ENCODE peak calls at places on chromosomes 5 and 9, in seven cellular contexts. One of them, this sample, is unnamed.

GRCh38 chr5:43543434-43543833 is 13.4 kb downstream of the PAIP1 start:
- DNase-seq in NCI-H526: no peak
- DNase-seq in stimulated activated CD8-positive, alpha-beta memory T cell treated with anti-CD3 and anti-CD28 coated beads, Interleukin-7, amount 100 ng/mL, for 4 hours: no peak
- DNase-seq in A549: no peak
- DNase-seq in KG1: no peak
- DNase-seq in KBM-7: no peak
- DNase-seq in NCI-H1436: no peak
- DNase-seq in this sample: no peak

GRCh38 chr5:38382898-38383297 is 124.5 kb downstream of the EGFLAM start:
- DNase-seq in KG1: peak; percentile 12
- DNase-seq in stimulated activated CD8-positive, alpha-beta memory T cell treated with anti-CD3 and anti-CD28 coated beads, Interleukin-7, amount 100 ng/mL, for 4 hours: peak; percentile 4
- DNase-seq in KBM-7: peak; percentile 54
- DNase-seq in A549: peak; percentile 76
- DNase-seq in NCI-H1436: peak; percentile 65
- DNase-seq in NCI-H526: peak; percentile 24
- DNase-seq in this sample: no peak

GRCh38 chr5:82295144-82295543 is 17.0 kb upstream of the RPS23 start:
- DNase-seq in A549: peak; percentile 44
- DNase-seq in stimulated activated CD8-positive, alpha-beta memory T cell treated with anti-CD3 and anti-CD28 coated beads, Interleukin-7, amount 100 ng/mL, for 4 hours: no peak
- DNase-seq in KG1: no peak
- DNase-seq in KBM-7: no peak
- DNase-seq in NCI-H526: no peak
- DNase-seq in NCI-H1436: no peak
- DNase-seq in this sample: no peak

GRCh38 chr9:137640862-137641261 is 22.1 kb downstream of the EHMT1 start:
- DNase-seq in NCI-H526: no peak
- DNase-seq in KBM-7: no peak
- DNase-seq in KG1: no peak
- DNase-seq in A549: no peak
- DNase-seq in stimulated activated CD8-positive, alpha-beta memory T cell treated with anti-CD3 and anti-CD28 coated beads, Interleukin-7, amount 100 ng/mL, for 4 hours: no peak
- DNase-seq in NCI-H1436: no peak
- DNase-seq in this sample: no peak

GRCh38 chr5:135534609-135535419 is 950 bp downstream of the NEUROG1 start:
- DNase-seq in A549: no peak
- DNase-seq in KBM-7: no peak
- DNase-seq in NCI-H526: no peak
- DNase-seq in stimulated activated CD8-positive, alpha-beta memory T cell treated with anti-CD3 and anti-CD28 coated beads, Interleukin-7, amount 100 ng/mL, for 4 hours: no peak
- DNase-seq in KG1: no peak
- DNase-seq in NCI-H1436: no peak
- DNase-seq in this sample: no peak

GRCh38 chr9:127015926-127016512 is 101.4 kb downstream of the RALGPS1 start:
- DNase-seq in A549: no peak
- DNase-seq in KBM-7: no peak
- DNase-seq in NCI-H1436: no peak
- DNase-seq in stimulated activated CD8-positive, alpha-beta memory T cell treated with anti-CD3 and anti-CD28 coated beads, Interleukin-7, amount 100 ng/mL, for 4 hours: no peak
- DNase-seq in NCI-H526: no peak
- DNase-seq in KG1: no peak
- DNase-seq in this sample: no peak

GRCh38 chr5:1325870-1326546 is 18.9 kb downstream of the CLPTM1L start:
- DNase-seq in KBM-7: no peak
- DNase-seq in NCI-H1436: no peak
- DNase-seq in KG1: no peak
- DNase-seq in stimulated activated CD8-positive, alpha-beta memory T cell treated with anti-CD3 and anti-CD28 coated beads, Interleukin-7, amount 100 ng/mL, for 4 hours: no peak
- DNase-seq in NCI-H526: no peak
- DNase-seq in A549: peak; percentile 73
- DNase-seq in this sample: no peak

GRCh38 chr9:126491256-126491879 is 122.4 kb upstream of the LMX1B start:
- DNase-seq in KG1: peak; percentile 51
- DNase-seq in NCI-H1436: peak; percentile 66
- DNase-seq in A549: peak; percentile 61
- DNase-seq in stimulated activated CD8-positive, alpha-beta memory T cell treated with anti-CD3 and anti-CD28 coated beads, Interleukin-7, amount 100 ng/mL, for 4 hours: peak; percentile 43
- DNase-seq in NCI-H526: peak; percentile 8
- DNase-seq in KBM-7: peak; percentile 76
- DNase-seq in this sample: no peak

GRCh38 chr9:113886933-113887332 is 10.8 kb downstream of the ZNF618 start:
- DNase-seq in KG1: no peak
- DNase-seq in NCI-H1436: no peak
- DNase-seq in KBM-7: no peak
- DNase-seq in stimulated activated CD8-positive, alpha-beta memory T cell treated with anti-CD3 and anti-CD28 coated beads, Interleukin-7, amount 100 ng/mL, for 4 hours: no peak
- DNase-seq in A549: no peak
- DNase-seq in NCI-H526: no peak
- DNase-seq in this sample: no peak

GRCh38 chr9:110526426-110526825 is 53.1 kb downstream of the SVEP1 start:
- DNase-seq in KG1: no peak
- DNase-seq in NCI-H526: no peak
- DNase-seq in stimulated activated CD8-positive, alpha-beta memory T cell treated with anti-CD3 and anti-CD28 coated beads, Interleukin-7, amount 100 ng/mL, for 4 hours: no peak
- DNase-seq in NCI-H1436: no peak
- DNase-seq in KBM-7: no peak
- DNase-seq in A549: no peak
- DNase-seq in this sample: peak; percentile 75

GRCh38 chr9:137409515-137409914 is 13.4 kb downstream of the EXD3 start:
- DNase-seq in KG1: no peak
- DNase-seq in NCI-H526: no peak
- DNase-seq in A549: no peak
- DNase-seq in KBM-7: no peak
- DNase-seq in stimulated activated CD8-positive, alpha-beta memory T cell treated with anti-CD3 and anti-CD28 coated beads, Interleukin-7, amount 100 ng/mL, for 4 hours: no peak
- DNase-seq in NCI-H1436: no peak
- DNase-seq in this sample: no peak

GRCh38 chr5:168076561-168076991 is 214.9 kb upstream of the WWC1 start:
- DNase-seq in stimulated activated CD8-positive, alpha-beta memory T cell treated with anti-CD3 and anti-CD28 coated beads, Interleukin-7, amount 100 ng/mL, for 4 hours: no peak
- DNase-seq in NCI-H526: peak; percentile 2
- DNase-seq in A549: peak; percentile 36
- DNase-seq in KBM-7: peak; percentile 10
- DNase-seq in KG1: no peak
- DNase-seq in NCI-H1436: no peak
- DNase-seq in this sample: peak; percentile 74

GRCh38 chr5:56200856-56201638 is 32.1 kb downstream of the ANKRD55 start:
- DNase-seq in NCI-H526: no peak
- DNase-seq in stimulated activated CD8-positive, alpha-beta memory T cell treated with anti-CD3 and anti-CD28 coated beads, Interleukin-7, amount 100 ng/mL, for 4 hours: peak; percentile 18
- DNase-seq in NCI-H1436: peak; percentile 64
- DNase-seq in KG1: peak; percentile 32
- DNase-seq in KBM-7: peak; percentile 77
- DNase-seq in A549: peak; percentile 90
- DNase-seq in this sample: peak; percentile 40

GRCh38 chr9:114472765-114473446 is 32.4 kb downstream of the WHRN start:
- DNase-seq in A549: no peak
- DNase-seq in KBM-7: no peak
- DNase-seq in stimulated activated CD8-positive, alpha-beta memory T cell treated with anti-CD3 and anti-CD28 coated beads, Interleukin-7, amount 100 ng/mL, for 4 hours: no peak
- DNase-seq in NCI-H526: no peak
- DNase-seq in NCI-H1436: no peak
- DNase-seq in KG1: no peak
- DNase-seq in this sample: no peak

GRCh38 chr9:119533509-119533908 is 164.3 kb upstream of the BRINP1 start:
- DNase-seq in NCI-H526: no peak
- DNase-seq in A549: no peak
- DNase-seq in KG1: no peak
- DNase-seq in KBM-7: no peak
- DNase-seq in NCI-H1436: peak; percentile 8
- DNase-seq in stimulated activated CD8-positive, alpha-beta memory T cell treated with anti-CD3 and anti-CD28 coated beads, Interleukin-7, amount 100 ng/mL, for 4 hours: no peak
- DNase-seq in this sample: no peak

GRCh38 chr5:116953251-116953934 is 378.8 kb upstream of the SEMA6A start:
- DNase-seq in A549: no peak
- DNase-seq in NCI-H526: no peak
- DNase-seq in KBM-7: no peak
- DNase-seq in stimulated activated CD8-positive, alpha-beta memory T cell treated with anti-CD3 and anti-CD28 coated beads, Interleukin-7, amount 100 ng/mL, for 4 hours: no peak
- DNase-seq in KG1: no peak
- DNase-seq in NCI-H1436: no peak
- DNase-seq in this sample: no peak

GRCh38 chr9:112586600-112587155 is 100.1 kb downstream of the KIAA1958 start:
- DNase-seq in stimulated activated CD8-positive, alpha-beta memory T cell treated with anti-CD3 and anti-CD28 coated beads, Interleukin-7, amount 100 ng/mL, for 4 hours: no peak
- DNase-seq in KBM-7: no peak
- DNase-seq in NCI-H1436: no peak
- DNase-seq in NCI-H526: no peak
- DNase-seq in A549: no peak
- DNase-seq in KG1: no peak
- DNase-seq in this sample: no peak

GRCh38 chr9:38227656-38228055 is 158.6 kb upstream of the SHB start:
- DNase-seq in NCI-H1436: no peak
- DNase-seq in NCI-H526: no peak
- DNase-seq in stimulated activated CD8-positive, alpha-beta memory T cell treated with anti-CD3 and anti-CD28 coated beads, Interleukin-7, amount 100 ng/mL, for 4 hours: no peak
- DNase-seq in KBM-7: no peak
- DNase-seq in A549: no peak
- DNase-seq in KG1: no peak
- DNase-seq in this sample: no peak

GRCh38 chr9:95087659-95088242 is 229.8 kb downstream of the FANCC start:
- DNase-seq in NCI-H526: no peak
- DNase-seq in KBM-7: no peak
- DNase-seq in NCI-H1436: no peak
- DNase-seq in KG1: no peak
- DNase-seq in A549: peak; percentile 72
- DNase-seq in stimulated activated CD8-positive, alpha-beta memory T cell treated with anti-CD3 and anti-CD28 coated beads, Interleukin-7, amount 100 ng/mL, for 4 hours: no peak
- DNase-seq in this sample: no peak

GRCh38 chr9:91810286-91810905 is 139.6 kb downstream of the ROR2 start:
- DNase-seq in KBM-7: no peak
- DNase-seq in KG1: no peak
- DNase-seq in stimulated activated CD8-positive, alpha-beta memory T cell treated with anti-CD3 and anti-CD28 coated beads, Interleukin-7, amount 100 ng/mL, for 4 hours: no peak
- DNase-seq in NCI-H526: no peak
- DNase-seq in NCI-H1436: no peak
- DNase-seq in A549: no peak
- DNase-seq in this sample: no peak

GRCh38 chr9:33742519-33742918 is 52.8 kb upstream of the PRSS3 start:
- DNase-seq in KG1: no peak
- DNase-seq in NCI-H526: no peak
- DNase-seq in stimulated activated CD8-positive, alpha-beta memory T cell treated with anti-CD3 and anti-CD28 coated beads, Interleukin-7, amount 100 ng/mL, for 4 hours: no peak
- DNase-seq in NCI-H1436: no peak
- DNase-seq in A549: peak; percentile 66
- DNase-seq in KBM-7: no peak
- DNase-seq in this sample: no peak

GRCh38 chr9:89779416-89779815 is 174.6 kb downstream of the GADD45G start:
- DNase-seq in NCI-H526: no peak
- DNase-seq in A549: no peak
- DNase-seq in stimulated activated CD8-positive, alpha-beta memory T cell treated with anti-CD3 and anti-CD28 coated beads, Interleukin-7, amount 100 ng/mL, for 4 hours: no peak
- DNase-seq in KBM-7: no peak
- DNase-seq in NCI-H1436: no peak
- DNase-seq in KG1: no peak
- DNase-seq in this sample: no peak

GRCh38 chr9:137213160-137214060 is 7.9 kb downstream of the NDOR1 start:
- DNase-seq in KBM-7: no peak
- DNase-seq in A549: no peak
- DNase-seq in NCI-H1436: no peak
- DNase-seq in NCI-H526: no peak
- DNase-seq in KG1: no peak
- DNase-seq in stimulated activated CD8-positive, alpha-beta memory T cell treated with anti-CD3 and anti-CD28 coated beads, Interleukin-7, amount 100 ng/mL, for 4 hours: no peak
- DNase-seq in this sample: no peak

GRCh38 chr9:38689678-38690077 is 30.3 kb downstream of the FAM240B start:
- DNase-seq in A549: peak; percentile 75
- DNase-seq in NCI-H526: no peak
- DNase-seq in KBM-7: no peak
- DNase-seq in stimulated activated CD8-positive, alpha-beta memory T cell treated with anti-CD3 and anti-CD28 coated beads, Interleukin-7, amount 100 ng/mL, for 4 hours: no peak
- DNase-seq in NCI-H1436: peak; percentile 3
- DNase-seq in KG1: no peak
- DNase-seq in this sample: no peak

GRCh38 chr5:177066227-177066626 is 20.5 kb upstream of the FGFR4 start:
- DNase-seq in KBM-7: no peak
- DNase-seq in A549: no peak
- DNase-seq in NCI-H1436: no peak
- DNase-seq in KG1: no peak
- DNase-seq in NCI-H526: no peak
- DNase-seq in stimulated activated CD8-positive, alpha-beta memory T cell treated with anti-CD3 and anti-CD28 coated beads, Interleukin-7, amount 100 ng/mL, for 4 hours: no peak
- DNase-seq in this sample: no peak

GRCh38 chr9:76333319-76333880 is 60.8 kb downstream of the RFK start:
- DNase-seq in NCI-H1436: no peak
- DNase-seq in KG1: no peak
- DNase-seq in NCI-H526: no peak
- DNase-seq in A549: no peak
- DNase-seq in KBM-7: no peak
- DNase-seq in stimulated activated CD8-positive, alpha-beta memory T cell treated with anti-CD3 and anti-CD28 coated beads, Interleukin-7, amount 100 ng/mL, for 4 hours: no peak
- DNase-seq in this sample: no peak

GRCh38 chr5:140631831-140632365 is 1.1 kb downstream of the CD14 start:
- DNase-seq in A549: no peak
- DNase-seq in NCI-H526: peak; percentile 73
- DNase-seq in stimulated activated CD8-positive, alpha-beta memory T cell treated with anti-CD3 and anti-CD28 coated beads, Interleukin-7, amount 100 ng/mL, for 4 hours: no peak
- DNase-seq in NCI-H1436: no peak
- DNase-seq in KG1: no peak
- DNase-seq in KBM-7: no peak
- DNase-seq in this sample: no peak

GRCh38 chr5:165410476-165410875 is 1905.1 kb downstream of the MAT2B start:
- DNase-seq in KBM-7: no peak
- DNase-seq in A549: no peak
- DNase-seq in KG1: no peak
- DNase-seq in NCI-H1436: no peak
- DNase-seq in NCI-H526: no peak
- DNase-seq in stimulated activated CD8-positive, alpha-beta memory T cell treated with anti-CD3 and anti-CD28 coated beads, Interleukin-7, amount 100 ng/mL, for 4 hours: no peak
- DNase-seq in this sample: no peak